ENCODE peak calls at places on chromosomes 4 and X, in six cellular contexts. One of them, this sample, is unnamed.
A peak's percentile ranks its signal among the peaks of the same experiment; 100 is the strongest.

GRCh38 chr4:47224361-47224760 is 193.0 kb downstream of the GABRB1 start:
- DNase-seq in IMR-90: no peak
- DNase-seq in mesenchymal stem cell: no peak
- DNase-seq in H9: no peak
- DNase-seq in H1: no peak
- DNase-seq in trophoblast cell: peak; percentile 88
- DNase-seq in this sample: no peak

GRCh38 chrX:9349572-9350259 is 115.1 kb upstream of the TBL1X start:
- DNase-seq in IMR-90: peak; percentile 75
- DNase-seq in mesenchymal stem cell: peak; percentile 18
- DNase-seq in H9: no peak
- DNase-seq in H1: no peak
- DNase-seq in trophoblast cell: peak; percentile 39
- DNase-seq in this sample: no peak

GRCh38 chr4:119238068-119238722 is 25.7 kb downstream of the USP53 start:
- DNase-seq in IMR-90: peak; percentile 20
- DNase-seq in mesenchymal stem cell: no peak
- DNase-seq in H9: no peak
- DNase-seq in H1: no peak
- DNase-seq in trophoblast cell: peak; percentile 8
- DNase-seq in this sample: no peak

GRCh38 chr4:168710353-168710946 is 213.6 kb downstream of the PALLD start:
- DNase-seq in IMR-90: peak; percentile 79
- DNase-seq in mesenchymal stem cell: peak; percentile 80
- DNase-seq in H9: no peak
- DNase-seq in H1: no peak
- DNase-seq in trophoblast cell: peak; percentile 71
- DNase-seq in this sample: peak; percentile 14

GRCh38 chr4:153668647-153669046 is 15.4 kb upstream of the TLR2 start:
- DNase-seq in IMR-90: no peak
- DNase-seq in mesenchymal stem cell: no peak
- DNase-seq in H9: no peak
- DNase-seq in H1: no peak
- DNase-seq in trophoblast cell: no peak
- DNase-seq in this sample: no peak

GRCh38 chr4:4726051-4726450 is 133.4 kb upstream of the MSX1 start:
- DNase-seq in IMR-90: no peak
- DNase-seq in mesenchymal stem cell: no peak
- DNase-seq in H9: no peak
- DNase-seq in H1: no peak
- DNase-seq in trophoblast cell: no peak
- DNase-seq in this sample: no peak

GRCh38 chrX:23844502-23845138 is 61.6 kb downstream of the SAT1 start:
- DNase-seq in IMR-90: peak; percentile 45
- DNase-seq in mesenchymal stem cell: peak; percentile 26
- DNase-seq in H9: no peak
- DNase-seq in H1: no peak
- DNase-seq in trophoblast cell: peak; percentile 84
- DNase-seq in this sample: no peak

GRCh38 chr4:64306255-64306565 is 103.0 kb downstream of the TECRL start:
- DNase-seq in IMR-90: no peak
- DNase-seq in mesenchymal stem cell: no peak
- DNase-seq in H9: no peak
- DNase-seq in H1: no peak
- DNase-seq in trophoblast cell: no peak
- DNase-seq in this sample: no peak

GRCh38 chr4:174394915-174395314 is 111.2 kb downstream of the CEP44 start:
- DNase-seq in IMR-90: peak; percentile 63
- DNase-seq in mesenchymal stem cell: peak; percentile 85
- DNase-seq in H9: no peak
- DNase-seq in H1: no peak
- DNase-seq in trophoblast cell: no peak
- DNase-seq in this sample: no peak

GRCh38 chr4:31005037-31005436 is 284.9 kb downstream of the PCDH7 start:
- DNase-seq in IMR-90: no peak
- DNase-seq in mesenchymal stem cell: peak; percentile 14
- DNase-seq in H9: no peak
- DNase-seq in H1: no peak
- DNase-seq in trophoblast cell: no peak
- DNase-seq in this sample: no peak

GRCh38 chr4:123361195-123361861 is 35.3 kb upstream of the SPRY1 start:
- DNase-seq in IMR-90: peak; percentile 94
- DNase-seq in mesenchymal stem cell: peak; percentile 91
- DNase-seq in H9: no peak
- DNase-seq in H1: no peak
- DNase-seq in trophoblast cell: peak; percentile 19
- DNase-seq in this sample: no peak

GRCh38 chr4:41120297-41121217 is 93.8 kb downstream of the APBB2 start:
- DNase-seq in IMR-90: peak; percentile 59
- DNase-seq in mesenchymal stem cell: no peak
- DNase-seq in H9: no peak
- DNase-seq in H1: no peak
- DNase-seq in trophoblast cell: no peak
- DNase-seq in this sample: no peak

GRCh38 chr4:158169931-158170690 is 2.7 kb downstream of the GASK1B start:
- DNase-seq in IMR-90: peak; percentile 21
- DNase-seq in mesenchymal stem cell: peak; percentile 40
- DNase-seq in H9: no peak
- DNase-seq in H1: no peak
- DNase-seq in trophoblast cell: no peak
- DNase-seq in this sample: no peak

GRCh38 chr4:16591867-16592266 is 306.6 kb downstream of the LDB2 start:
- DNase-seq in IMR-90: no peak
- DNase-seq in mesenchymal stem cell: no peak
- DNase-seq in H9: no peak
- DNase-seq in H1: no peak
- DNase-seq in trophoblast cell: no peak
- DNase-seq in this sample: peak; percentile 72

GRCh38 chr4:61070269-61070668 is 129.9 kb upstream of the ADGRL3 start:
- DNase-seq in IMR-90: no peak
- DNase-seq in mesenchymal stem cell: no peak
- DNase-seq in H9: no peak
- DNase-seq in H1: no peak
- DNase-seq in trophoblast cell: no peak
- DNase-seq in this sample: no peak

GRCh38 chr4:1713003-1713397 is 881 bp upstream of the SLBP start:
- DNase-seq in IMR-90: no peak
- DNase-seq in mesenchymal stem cell: no peak
- DNase-seq in H9: no peak
- DNase-seq in H1: no peak
- DNase-seq in trophoblast cell: no peak
- DNase-seq in this sample: no peak

GRCh38 chrX:139538907-139539593 is 8.5 kb downstream of the F9 start:
- DNase-seq in IMR-90: no peak
- DNase-seq in mesenchymal stem cell: no peak
- DNase-seq in H9: no peak
- DNase-seq in H1: no peak
- DNase-seq in trophoblast cell: no peak
- DNase-seq in this sample: no peak

GRCh38 chr4:150501019-150501727 is 80.8 kb upstream of the MAB21L2 start:
- DNase-seq in IMR-90: peak; percentile 89
- DNase-seq in mesenchymal stem cell: peak; percentile 60
- DNase-seq in H9: no peak
- DNase-seq in H1: no peak
- DNase-seq in trophoblast cell: peak; percentile 28
- DNase-seq in this sample: no peak

GRCh38 chr4:148961526-148961925 is 519.3 kb upstream of the NR3C2 start:
- DNase-seq in IMR-90: no peak
- DNase-seq in mesenchymal stem cell: no peak
- DNase-seq in H9: no peak
- DNase-seq in H1: no peak
- DNase-seq in trophoblast cell: no peak
- DNase-seq in this sample: no peak

GRCh38 chr4:165928601-165929000 is 55.6 kb downstream of the TLL1 start:
- DNase-seq in IMR-90: no peak
- DNase-seq in mesenchymal stem cell: no peak
- DNase-seq in H9: no peak
- DNase-seq in H1: no peak
- DNase-seq in trophoblast cell: no peak
- DNase-seq in this sample: no peak

GRCh38 chrX:40244980-40245379 is 147.2 kb upstream of the BCOR start:
- DNase-seq in IMR-90: peak; percentile 14
- DNase-seq in mesenchymal stem cell: peak; percentile 54
- DNase-seq in H9: no peak
- DNase-seq in H1: no peak
- DNase-seq in trophoblast cell: no peak
- DNase-seq in this sample: no peak

GRCh38 chrX:830532-830931 is 199.9 kb downstream of the SHOX start:
- DNase-seq in IMR-90: no peak
- DNase-seq in mesenchymal stem cell: no peak
- DNase-seq in H9: no peak
- DNase-seq in H1: peak; percentile 45
- DNase-seq in trophoblast cell: no peak
- DNase-seq in this sample: no peak

GRCh38 chr4:186691396-186691795 is 32.3 kb downstream of the FAT1 start:
- DNase-seq in IMR-90: no peak
- DNase-seq in mesenchymal stem cell: no peak
- DNase-seq in H9: no peak
- DNase-seq in H1: no peak
- DNase-seq in trophoblast cell: no peak
- DNase-seq in this sample: no peak

GRCh38 chr4:109547394-109547793 is 12.7 kb upstream of the MCUB start:
- DNase-seq in IMR-90: peak; percentile 22
- DNase-seq in mesenchymal stem cell: no peak
- DNase-seq in H9: no peak
- DNase-seq in H1: no peak
- DNase-seq in trophoblast cell: no peak
- DNase-seq in this sample: no peak

GRCh38 chrX:46545111-46546005 is at the start of gene ZNF674:
- DNase-seq in IMR-90: peak; percentile 93
- DNase-seq in mesenchymal stem cell: peak; percentile 92
- DNase-seq in H9: peak; percentile 86
- DNase-seq in H1: peak; percentile 82
- DNase-seq in trophoblast cell: peak; percentile 95
- DNase-seq in this sample: peak; percentile 87

GRCh38 chr4:76623217-76624060 is 188.4 kb downstream of the SHROOM3 start:
- DNase-seq in IMR-90: no peak
- DNase-seq in mesenchymal stem cell: peak; percentile 46
- DNase-seq in H9: no peak
- DNase-seq in H1: no peak
- DNase-seq in trophoblast cell: peak; percentile 82
- DNase-seq in this sample: no peak

GRCh38 chr4:8834681-8835220 is 36.9 kb downstream of the HMX1 start:
- DNase-seq in IMR-90: no peak
- DNase-seq in mesenchymal stem cell: no peak
- DNase-seq in H9: peak; percentile 21
- DNase-seq in H1: peak; percentile 45
- DNase-seq in trophoblast cell: no peak
- DNase-seq in this sample: no peak

GRCh38 chr4:23388699-23389395 is 501.0 kb downstream of the PPARGC1A start:
- DNase-seq in IMR-90: no peak
- DNase-seq in mesenchymal stem cell: no peak
- DNase-seq in H9: no peak
- DNase-seq in H1: no peak
- DNase-seq in trophoblast cell: no peak
- DNase-seq in this sample: no peak

DNA sequence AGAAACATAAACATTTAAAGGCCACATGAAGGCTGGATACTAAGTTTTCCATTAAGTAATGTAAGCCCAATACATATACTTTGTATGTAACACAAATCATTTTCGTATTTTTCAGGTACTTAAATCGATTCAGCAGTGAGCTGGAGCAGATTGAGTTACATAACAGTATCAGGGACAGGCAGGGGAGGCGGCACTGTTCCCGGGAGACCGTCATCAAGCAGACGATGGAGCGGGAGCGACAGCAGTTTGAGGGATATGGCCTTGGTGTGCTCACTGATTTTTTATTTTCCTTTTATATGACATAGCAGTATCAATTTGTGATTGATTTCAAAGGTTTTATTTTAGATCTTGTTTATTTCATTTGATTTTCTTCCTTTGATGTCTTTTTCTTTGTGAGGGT is 20.7 kb downstream of the TMA16 start:
- DNase-seq in IMR-90: no peak
- DNase-seq in mesenchymal stem cell: no peak
- DNase-seq in H9: no peak
- DNase-seq in H1: no peak
- DNase-seq in trophoblast cell: no peak
- DNase-seq in this sample: no peak
- H3K14ac ChIP-seq in IMR-90: no peak overlapping the region
- H3K14ac ChIP-seq in mesenchymal stem cell: no peak overlapping the region
- H3K14ac ChIP-seq in H9: no peak overlapping the region
- H3K14ac ChIP-seq in H1: no peak overlapping the region
- H3K14ac ChIP-seq in trophoblast cell: no peak overlapping the region
- H3K14ac ChIP-seq in this sample: no peak overlapping the region

GRCh38 chrX:2673611-2674010 is 17.5 kb upstream of the CD99 start:
- DNase-seq in IMR-90: no peak
- DNase-seq in mesenchymal stem cell: no peak
- DNase-seq in H9: no peak
- DNase-seq in H1: no peak
- DNase-seq in trophoblast cell: no peak
- DNase-seq in this sample: no peak
- H4K91ac ChIP-seq in IMR-90: no peak overlapping the region
- H4K91ac ChIP-seq in mesenchymal stem cell: no peak overlapping the region
- H4K91ac ChIP-seq in H9: no peak overlapping the region
- H4K91ac ChIP-seq in H1: no peak overlapping the region
- H4K91ac ChIP-seq in trophoblast cell: no peak overlapping the region
- H4K91ac ChIP-seq in this sample: no peak overlapping the region

GRCh38 chr4:128284317-128284716 is 3.3 kb downstream of the PGRMC2 start:
- DNase-seq in IMR-90: no peak
- DNase-seq in mesenchymal stem cell: no peak
- DNase-seq in H9: no peak
- DNase-seq in H1: no peak
- DNase-seq in trophoblast cell: no peak
- DNase-seq in this sample: no peak
- H3K14ac ChIP-seq in IMR-90: no peak overlapping the region
- H3K14ac ChIP-seq in mesenchymal stem cell: no peak overlapping the region
- H3K14ac ChIP-seq in H9: no peak overlapping the region
- H3K14ac ChIP-seq in H1: no peak overlapping the region
- H3K14ac ChIP-seq in trophoblast cell: no peak overlapping the region
- H3K14ac ChIP-seq in this sample: no peak overlapping the region

GRCh38 chr4:142940614-142941013 is 94.5 kb upstream of the INPP4B start:
- DNase-seq in IMR-90: no peak
- DNase-seq in mesenchymal stem cell: no peak
- DNase-seq in H9: no peak
- DNase-seq in H1: no peak
- DNase-seq in trophoblast cell: no peak
- DNase-seq in this sample: no peak
- H4K91ac ChIP-seq in IMR-90: no peak overlapping the region
- H4K91ac ChIP-seq in mesenchymal stem cell: no peak overlapping the region
- H4K91ac ChIP-seq in H9: no peak overlapping the region
- H4K91ac ChIP-seq in H1: no peak overlapping the region
- H4K91ac ChIP-seq in trophoblast cell: no peak overlapping the region
- H4K91ac ChIP-seq in this sample: no peak overlapping the region

DNA sequence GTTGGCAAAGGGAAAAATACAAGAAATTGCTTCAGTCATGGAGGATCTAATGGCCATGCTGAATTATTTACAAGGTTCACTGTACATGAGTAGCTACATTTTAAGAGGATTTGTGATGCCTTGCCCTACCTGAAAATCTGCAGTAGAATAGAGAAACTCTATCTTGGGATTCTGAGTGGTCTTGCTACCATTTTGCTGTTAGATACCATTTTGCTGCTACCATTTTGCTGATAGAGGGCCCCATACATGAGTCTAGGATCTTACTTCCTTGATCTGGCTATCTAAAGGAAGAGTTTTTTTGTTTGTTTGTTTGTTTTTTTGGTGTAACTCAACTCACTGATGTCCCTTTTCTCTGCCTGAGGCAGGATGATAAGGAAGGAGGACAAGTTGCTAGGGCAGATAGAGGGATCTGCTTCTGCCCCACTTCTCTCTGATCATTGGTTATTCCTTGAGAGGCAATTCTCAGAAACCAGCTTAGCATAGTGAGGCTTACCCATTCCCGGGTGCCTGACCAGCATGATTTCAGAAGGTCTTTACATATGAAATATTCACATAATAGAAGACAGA is 31.0 kb downstream of the XK start:
- DNase-seq in IMR-90: no peak
- DNase-seq in mesenchymal stem cell: no peak
- DNase-seq in H9: no peak
- DNase-seq in H1: no peak
- DNase-seq in trophoblast cell: no peak
- DNase-seq in this sample: no peak
- H3K14ac ChIP-seq in IMR-90: no peak overlapping the region
- H3K14ac ChIP-seq in mesenchymal stem cell: no peak overlapping the region
- H3K14ac ChIP-seq in H9: no peak overlapping the region
- H3K14ac ChIP-seq in H1: no peak overlapping the region
- H3K14ac ChIP-seq in trophoblast cell: no peak overlapping the region
- H3K14ac ChIP-seq in this sample: no peak overlapping the region